ENCODE peak calls at places on chromosomes 4 and X, in five cellular contexts. L is lower leg skin, N is stomach, R is endothelial cell of umbilical vein, D is HCT116. V is an unnamed sample.

GRCh38 chr4:153451931-153452660 is 14.1 kb upstream of the TMEM131L start:
- DNase-seq in D (no peak), N (no peak), R (no peak), L (no peak), V (no peak)

GRCh38 chr4:3250438-3250955 is 1.5 kb downstream of the MSANTD1 start:
- DNase-seq in R (no peak), D (no peak), N (no peak), L (no peak), V (no peak)

GRCh38 chrX:21738145-21738949 is 19.6 kb downstream of the SMPX start:
- DNase-seq in D (no peak), R (no peak), N (no peak), L (no peak), V (no peak)

GRCh38 chr4:127479031-127479622 is 153.6 kb upstream of the INTU start:
- DNase-seq in R (peak; percentile 22), N (no peak), D (peak; percentile 39), L (no peak), V (peak; percentile 45)

GRCh38 chr4:137125011-137125410 is 407.3 kb downstream of the PCDH18 start:
- DNase-seq in R (no peak), D (peak; percentile 22), N (no peak), L (no peak), V (no peak)

GRCh38 chr4:149164282-149164681 is 651.4 kb downstream of the IQCM start:
- DNase-seq in L (no peak), R (peak; percentile 5), D (no peak), N (no peak), V (no peak)

GRCh38 chr4:183098080-183098722 is 856 bp upstream of the WWC2 start:
- DNase-seq in L (peak; percentile 93), D (no peak), R (peak; percentile 41), N (peak; percentile 56), V (peak; percentile 74)

GRCh38 chrX:148611993-148612392 is 111.6 kb downstream of the AFF2 start:
- DNase-seq in N (no peak), D (no peak), R (no peak), L (no peak), V (no peak)

GRCh38 chr4:107858158-107858742 is 33.5 kb downstream of the SGMS2 start:
- DNase-seq in L (no peak), N (no peak), D (no peak), R (no peak), V (no peak)

GRCh38 chrX:11629593-11630211 is 36.0 kb downstream of the ARHGAP6 start:
- DNase-seq in D (no peak), L (no peak), R (no peak), N (no peak), V (no peak)

GRCh38 chr4:5037553-5038551 is 13.4 kb upstream of the STK32B start:
- DNase-seq in N (no peak), D (no peak), R (peak; percentile 83), L (peak; percentile 77), V (peak; percentile 89)

GRCh38 chrX:17405225-17405969 is 30.4 kb downstream of the NHS start:
- DNase-seq in R (no peak), L (no peak), N (no peak), D (peak; percentile 66), V (no peak)

GRCh38 chr4:88893961-88894360 is 163.0 kb downstream of the FAM13A start:
- DNase-seq in L (no peak), R (no peak), N (no peak), D (no peak), V (no peak)

GRCh38 chr4:9906996-9907395 is 114.3 kb downstream of the SLC2A9 start:
- DNase-seq in D (no peak), R (no peak), N (no peak), L (peak; percentile 2), V (no peak)

GRCh38 chr4:24229976-24230375 is 340.1 kb upstream of the PPARGC1A start:
- DNase-seq in D (no peak), R (no peak), N (no peak), L (no peak), V (no peak)

GRCh38 chr4:11549525-11549924 is 120.8 kb upstream of the HS3ST1 start:
- DNase-seq in L (no peak), D (no peak), R (no peak), N (no peak), V (no peak)

GRCh38 chrX:14039344-14039743 is 9.7 kb upstream of the GEMIN8 start:
- DNase-seq in R (peak; percentile 46), N (peak; percentile 60), D (no peak), L (no peak), V (peak; percentile 43)

DNA sequence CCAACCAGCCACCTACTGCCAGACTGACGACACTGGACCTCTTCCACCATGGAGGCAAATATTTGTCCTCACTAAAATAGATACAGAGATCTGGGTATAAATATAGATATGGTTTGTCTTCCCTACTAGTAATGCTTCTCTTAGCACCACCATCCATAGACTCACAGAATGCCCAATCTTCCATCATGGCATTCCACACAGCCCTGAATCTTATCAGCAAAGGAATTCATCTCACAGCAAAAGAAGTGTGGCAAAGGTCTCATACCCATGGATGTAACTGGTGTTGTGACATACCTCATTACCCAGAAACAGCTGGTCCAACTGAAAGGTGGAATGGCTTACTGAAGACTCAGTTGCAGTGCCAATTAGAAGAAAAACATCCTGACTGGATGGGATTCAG is 47.2 kb upstream of the HS6ST2 start:
- DNase-seq in R (no peak), L (no peak), N (no peak), D (no peak), V (no peak)
- TF ChIP-seq POLR2A in R (no peak), L (no peak), N (no peak), D (no peak), V (no peak)

GRCh38 chr4:98754736-98755135 is 96.3 kb upstream of the TSPAN5 start:
- DNase-seq in N (no peak), D (no peak), L (no peak), R (peak; percentile 34), V (no peak)

GRCh38 chr4:98758182-98758581 is 99.8 kb upstream of the TSPAN5 start:
- DNase-seq in N (no peak), L (no peak), R (no peak), D (no peak), V (no peak)
- TF ChIP-seq POLR2A in N (no peak), L (no peak), R (no peak), D (no peak), V (no peak)

GRCh38 chr4:687048-687974 is 1.6 kb downstream of the SLC49A3 start:
- DNase-seq in D (peak; percentile 66), L (peak; percentile 98), N (peak; percentile 90), R (peak; percentile 45), V (peak; percentile 59)
- TF ChIP-seq POLR2A in D (no peak), L (no peak), N (no peak), R (no peak), V (no peak)

DNA sequence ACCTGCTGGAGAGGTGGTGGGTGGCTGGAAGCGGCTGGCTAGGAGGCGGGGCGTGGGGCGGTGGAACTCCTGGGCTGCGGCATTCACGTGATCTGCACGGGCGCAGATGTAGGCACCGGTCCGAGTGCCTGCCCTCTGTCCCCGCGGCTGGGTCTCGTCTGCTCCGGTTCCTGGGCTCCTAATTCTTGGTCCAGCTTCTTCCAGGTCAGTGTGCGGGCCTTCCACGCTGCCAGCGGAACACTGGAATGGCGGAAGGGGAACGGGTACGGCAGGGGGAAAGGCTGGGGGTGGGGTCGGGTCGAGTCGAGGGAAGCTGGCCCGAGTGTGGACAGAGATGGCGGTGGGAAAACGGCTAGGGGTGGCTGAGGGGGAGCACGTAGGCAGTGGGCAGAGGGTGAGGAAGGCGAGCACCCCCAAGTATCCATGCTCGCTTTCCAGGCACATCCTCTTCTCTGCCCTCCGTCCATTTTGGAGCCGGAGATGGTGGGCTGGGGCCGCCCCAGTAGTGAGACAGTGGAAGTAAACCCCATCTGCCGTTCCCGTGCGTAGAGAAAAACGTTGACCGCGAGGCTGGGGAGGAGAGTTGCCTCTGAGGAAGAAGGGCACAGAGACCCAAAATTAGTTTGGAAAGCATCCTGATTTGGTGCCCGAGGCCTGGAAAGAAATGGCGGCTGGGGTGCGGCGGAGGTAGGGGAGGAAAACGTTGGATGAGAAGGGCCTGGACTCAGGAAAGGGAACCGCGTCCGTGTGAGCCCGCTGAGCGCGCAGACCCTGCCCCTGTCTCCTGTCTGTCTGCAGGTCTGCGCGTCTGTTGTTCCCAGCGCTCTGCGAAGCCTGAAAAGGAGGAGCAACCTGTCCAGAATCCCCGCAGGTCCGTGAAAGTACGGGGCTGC is at the start of gene TCEAL4:
- DNase-seq in D (no peak), R (peak; percentile 36), L (peak; percentile 90), N (peak; percentile 63), V (peak; percentile 23)
- TF ChIP-seq POLR2A in D (no peak), R (peak; percentile 30), L (no peak), N (no peak), V (no peak)

DNA sequence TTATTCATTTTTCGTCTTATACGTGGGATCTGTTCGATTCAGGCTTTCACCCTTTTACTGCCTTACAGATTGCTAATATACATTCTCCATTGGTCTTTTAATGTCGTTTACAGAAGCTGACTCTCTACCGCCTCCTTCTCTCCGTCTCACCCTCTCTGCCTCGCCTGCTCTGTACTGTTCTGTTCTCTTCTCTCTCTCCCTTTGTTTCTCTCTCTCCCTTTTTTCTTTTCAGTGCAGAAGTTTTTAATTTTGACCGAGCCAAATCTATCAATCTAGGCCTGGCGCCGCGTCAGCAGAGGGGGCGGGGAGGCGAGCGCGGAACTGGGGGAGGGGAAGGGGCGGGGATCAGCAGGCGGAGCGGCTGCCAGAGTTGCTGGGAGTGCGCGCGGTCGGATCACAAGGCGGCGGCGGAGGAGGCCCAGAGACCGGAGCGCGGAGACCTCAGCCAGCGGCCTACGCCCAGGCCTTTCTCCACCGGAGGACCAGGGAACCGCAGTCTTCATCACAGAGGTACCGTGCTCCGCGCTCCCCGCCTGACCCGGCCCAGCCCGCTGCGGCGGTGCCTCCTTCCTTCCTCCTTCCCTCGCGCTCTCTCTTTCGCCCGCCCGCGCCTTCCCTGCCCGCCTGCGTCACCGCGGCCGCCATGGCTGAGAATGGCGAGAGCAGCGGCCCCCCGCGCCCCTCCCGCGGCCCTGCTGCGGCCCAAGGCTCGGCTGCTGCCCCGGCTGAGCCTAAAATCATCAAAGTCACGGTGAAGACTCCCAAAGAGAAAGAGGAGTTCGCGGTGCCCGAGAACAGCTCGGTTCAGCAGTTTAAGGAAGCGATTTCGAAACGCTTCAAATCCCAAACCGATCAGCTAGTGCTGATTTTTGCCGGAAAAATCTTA is at the start of gene UBQLN2:
- DNase-seq in N (peak; percentile 82), D (peak; percentile 31), R (peak; percentile 84), L (peak; percentile 95), V (peak; percentile 88)
- TF ChIP-seq POLR2A in N (no peak), D (no peak), R (no peak), L (peak; percentile 69), V (peak; percentile 60)

GRCh38 chrX:41085105-41085882 is at the start of gene USP9X:
- DNase-seq in D (peak; percentile 54), L (peak; percentile 98), N (peak; percentile 92), R (peak; percentile 85), V (peak; percentile 94)

GRCh38 chrX:41082783-41083182 is 2.5 kb upstream of the USP9X start:
- DNase-seq in L (no peak), D (no peak), N (no peak), R (no peak), V (no peak)

GRCh38 chrX:41084044-41084359 is 1.2 kb upstream of the USP9X start:
- DNase-seq in L (no peak), R (no peak), D (no peak), N (no peak), V (no peak)

GRCh38 chrX:41085883-41086626 is 810 bp downstream of the USP9X start:
- DNase-seq in R (peak; percentile 61), D (no peak), N (peak; percentile 50), L (peak; percentile 93), V (peak; percentile 62)

GRCh38 chrX:41084360-41085104 is 713 bp upstream of the USP9X start:
- DNase-seq in R (peak; percentile 97), L (peak; percentile 100), N (peak; percentile 99), D (peak; percentile 89), V (peak; percentile 99)
- TF ChIP-seq POLR2A in R (peak; percentile 78), L (peak; percentile 45), N (no peak), D (peak; percentile 65), V (peak; percentile 95)

GRCh38 chr4:97411352-97411751 is 731.9 kb downstream of the STPG2 start:
- DNase-seq in R (no peak), D (no peak), L (no peak), N (no peak), V (no peak)
- TF ChIP-seq POLR2A in R (no peak), D (no peak), L (no peak), N (no peak), V (no peak)

V was measured in erythroblast.